ENCODE peak calls at places on chromosomes 3 and 15, in five cellular contexts. Y is Panc1, D is endothelial cell of umbilical vein, L is A549, M is mesenchymal stem cell. X is an unnamed sample.

GRCh38 chr3:57079221-57079831 is 18.9 kb downstream of the SPATA12 start:
- DNase-seq in Y (no peak), D (peak; percentile 27), L (peak; percentile 47), M (peak; percentile 38), X (peak; percentile 27)

GRCh38 chr3:111621535-111621934 is 26.4 kb upstream of the ZBED2 start:
- DNase-seq in Y (no peak), D (peak; percentile 8), L (no peak), M (no peak), X (no peak)

GRCh38 chr3:175606650-175607318 is 747.6 kb downstream of the NAALADL2 start:
- DNase-seq in Y (no peak), D (peak; percentile 3), L (no peak), M (no peak), X (peak; percentile 30)

GRCh38 chr15:28943146-28943545 is 57.4 kb downstream of the APBA2 start:
- DNase-seq in Y (no peak), D (no peak), L (no peak), M (no peak), X (no peak)

GRCh38 chr3:127702151-127702578 is 29.4 kb downstream of the ABTB1 start:
- DNase-seq in Y (no peak), D (no peak), L (no peak), M (no peak), X (no peak)

GRCh38 chr3:126527455-126528211 is 3.7 kb downstream of the CHST13 start:
- DNase-seq in Y (no peak), D (no peak), L (no peak), M (no peak), X (no peak)

GRCh38 chr15:61084944-61085367 is 144.1 kb downstream of the RORA start:
- DNase-seq in Y (no peak), D (no peak), L (no peak), M (no peak), X (no peak)

GRCh38 chr3:191331443-191331842 is 1.1 kb upstream of the UTS2B start:
- DNase-seq in Y (peak; percentile 46), D (peak; percentile 70), L (no peak), M (peak; percentile 74), X (peak; percentile 26)

GRCh38 chr3:12810013-12810780 is 13.7 kb downstream of the CAND2 start:
- DNase-seq in Y (no peak), D (peak; percentile 95), L (peak; percentile 90), M (peak; percentile 91), X (peak; percentile 77)

GRCh38 chr3:79115458-79115857 is 652.3 kb downstream of the ROBO1 start:
- DNase-seq in Y (no peak), D (no peak), L (no peak), M (no peak), X (no peak)

GRCh38 chr3:133376805-133377204 is 23.1 kb upstream of the BFSP2 start:
- DNase-seq in Y (no peak), D (no peak), L (no peak), M (no peak), X (no peak)

GRCh38 chr15:64110945-64111678 is 15.3 kb downstream of the SNX1 start:
- DNase-seq in Y (no peak), D (no peak), L (no peak), M (no peak), X (no peak)

GRCh38 chr15:83694030-83694429 is 40.1 kb downstream of the ADAMTSL3 start:
- DNase-seq in Y (no peak), D (no peak), L (peak; percentile 15), M (peak; percentile 75), X (no peak)

GRCh38 chr3:46986055-46986730 is 6.7 kb downstream of the NBEAL2 start:
- DNase-seq in Y (no peak), D (no peak), L (no peak), M (no peak), X (no peak)

GRCh38 chr15:35000511-35000910 is 12.4 kb upstream of the ZNF770 start:
- DNase-seq in Y (no peak), D (no peak), L (peak; percentile 59), M (peak; percentile 49), X (peak; percentile 98)

GRCh38 chr15:101156509-101157159 is 95.2 kb downstream of the CHSY1 start:
- DNase-seq in Y (no peak), D (no peak), L (no peak), M (peak; percentile 59), X (no peak)

GRCh38 chr15:73632670-73633058 is 525 bp downstream of the NPTN start:
- DNase-seq in Y (no peak), D (no peak), L (no peak), M (no peak), X (no peak)

GRCh38 chr15:66842710-66843441 is 140.8 kb downstream of the SMAD6 start:
- DNase-seq in Y (no peak), D (peak; percentile 58), L (peak; percentile 81), M (peak; percentile 89), X (no peak)

GRCh38 chr3:172059532-172059931 is 20.2 kb downstream of the FNDC3B start:
- DNase-seq in Y (no peak), D (no peak), L (no peak), M (no peak), X (no peak)

GRCh38 chr3:172057059-172057458 is 17.7 kb downstream of the FNDC3B start:
- DNase-seq in Y (no peak), D (no peak), L (no peak), M (no peak), X (no peak)

GRCh38 chr3:172061724-172062184 is 22.4 kb downstream of the FNDC3B start:
- DNase-seq in Y (no peak), D (peak; percentile 69), L (no peak), M (peak; percentile 71), X (no peak)

GRCh38 chr3:172057624-172058023 is 18.2 kb downstream of the FNDC3B start:
- DNase-seq in Y (no peak), D (no peak), L (no peak), M (no peak), X (no peak)

GRCh38 chr3:172060234-172060633 is 20.9 kb downstream of the FNDC3B start:
- DNase-seq in Y (no peak), D (no peak), L (no peak), M (no peak), X (no peak)
- H3K4me1 ChIP-seq in Y (peaks cover 55% of the 10 kb centered on the region), D (peaks cover 73% of the 10 kb centered on the region), L (peaks cover 95% of the 10 kb centered on the region), M (peaks cover 8% of the 10 kb centered on the region), X (peaks cover 21% of the 10 kb centered on the region)

GRCh38 chr15:92654662-92655061 is 913 bp downstream of the FAM174B start:
- DNase-seq in Y (no peak), D (peak; percentile 44), L (no peak), M (no peak), X (no peak)

GRCh38 chr15:92653366-92653765 is 2.2 kb downstream of the FAM174B start:
- DNase-seq in Y (no peak), D (no peak), L (no peak), M (no peak), X (no peak)

GRCh38 chr15:92652576-92652966 is 3.0 kb downstream of the FAM174B start:
- DNase-seq in Y (no peak), D (peak; percentile 36), L (no peak), M (no peak), X (no peak)

GRCh38 chr15:92655178-92655995 is at the start of gene FAM174B:
- DNase-seq in Y (no peak), D (peak; percentile 51), L (peak; percentile 65), M (peak; percentile 33), X (no peak)

DNA sequence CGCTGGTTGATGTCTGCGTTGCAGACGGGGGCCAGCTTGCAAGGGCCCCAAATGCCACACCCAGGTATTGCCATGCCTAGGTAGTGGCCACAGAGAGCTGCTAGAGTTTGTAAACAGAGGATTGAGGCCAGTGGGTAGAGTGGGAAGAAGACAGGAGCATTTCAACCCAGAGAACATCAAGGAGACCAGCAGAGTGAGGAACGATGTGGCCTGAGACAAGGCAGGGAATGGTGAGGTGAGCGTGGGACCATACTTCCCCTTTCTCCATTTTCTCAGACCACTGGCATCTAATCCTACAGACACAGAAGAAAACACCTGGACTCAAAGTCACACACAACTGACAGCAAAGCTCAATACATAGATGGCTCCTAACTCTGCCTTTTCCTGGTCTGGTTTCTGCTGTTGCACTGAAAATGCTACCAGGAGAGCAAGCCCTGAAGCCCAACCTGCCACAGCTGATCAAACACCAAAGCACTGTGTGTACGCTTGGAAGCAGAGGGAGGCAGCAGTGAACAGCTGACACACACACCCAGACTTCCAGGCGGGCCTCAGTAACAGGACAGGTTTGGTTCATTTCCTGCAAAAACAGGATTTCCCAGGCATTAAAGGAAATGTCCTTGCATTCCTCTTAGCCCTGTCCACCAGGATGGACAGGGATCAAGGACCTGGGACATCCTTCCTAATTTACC is 1.6 kb downstream of the FAM174B start:
- DNase-seq in Y (no peak), D (peak; percentile 83), L (no peak), M (peak; percentile 12), X (no peak)
- H3K4me3 ChIP-seq in Y (peak overlapping the region; percentile 51), D (peak overlapping the region; percentile 93), L (no peak overlapping the region), M (no peak overlapping the region), X (no peak overlapping the region)

GRCh38 chr3:53166781-53167291 is 5.8 kb downstream of the PRKCD start:
- DNase-seq in Y (no peak), D (peak; percentile 24), L (no peak), M (peak; percentile 69), X (peak; percentile 26)

GRCh38 chr3:53168175-53168923 is 7.3 kb downstream of the PRKCD start:
- DNase-seq in Y (no peak), D (no peak), L (no peak), M (no peak), X (no peak)

GRCh38 chr3:53166206-53166605 is 5.2 kb downstream of the PRKCD start:
- DNase-seq in Y (no peak), D (no peak), L (no peak), M (no peak), X (no peak)

GRCh38 chr3:53169045-53169831 is 8.2 kb downstream of the PRKCD start:
- DNase-seq in Y (no peak), D (no peak), L (no peak), M (peak; percentile 48), X (peak; percentile 18)

DNA sequence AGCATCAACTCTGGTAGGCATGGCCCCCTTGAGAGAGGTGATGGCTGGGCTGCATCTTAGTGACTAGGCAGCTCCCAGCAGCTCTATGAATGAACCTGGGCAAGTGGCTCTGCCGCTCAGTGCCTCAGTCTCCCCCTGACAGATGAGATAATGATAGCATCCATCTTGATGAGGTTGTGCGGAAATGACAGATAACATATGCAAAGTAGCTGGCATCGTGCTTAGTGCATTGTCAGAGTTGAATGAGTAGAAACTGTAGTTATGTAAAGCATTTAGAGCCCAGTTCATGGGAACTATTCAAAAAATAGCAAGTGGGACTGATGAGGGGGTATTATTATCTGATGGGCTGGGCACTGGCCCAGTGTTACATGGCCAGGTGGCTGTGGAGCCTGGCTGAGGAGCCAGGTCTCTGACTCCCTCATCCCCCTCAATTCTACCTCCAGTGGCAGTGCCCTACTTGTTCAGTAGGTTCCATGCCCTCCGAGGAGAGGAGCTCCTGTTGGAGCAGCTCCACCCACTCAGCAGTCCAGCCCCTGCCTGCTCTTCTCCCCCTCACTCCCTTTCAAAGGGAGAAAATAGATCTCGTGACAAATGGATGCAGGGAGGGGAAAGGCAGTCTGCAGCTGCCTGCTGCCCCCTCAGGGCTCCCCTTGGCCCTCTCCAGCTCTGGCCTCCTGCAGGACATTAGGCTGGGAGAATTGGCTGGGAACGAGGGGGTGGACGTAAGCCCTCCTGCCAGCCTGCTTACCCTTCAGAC is 6.6 kb downstream of the PRKCD start:
- DNase-seq in Y (no peak), D (no peak), L (no peak), M (no peak), X (no peak)
- H3K4me1 ChIP-seq in Y (peaks cover 11% of the 10 kb centered on the region), D (peaks cover 14% of the 10 kb centered on the region), L (peaks cover 7% of the 10 kb centered on the region), M (peaks cover 51% of the 10 kb centered on the region), X (peaks cover 44% of the 10 kb centered on the region)

DNA sequence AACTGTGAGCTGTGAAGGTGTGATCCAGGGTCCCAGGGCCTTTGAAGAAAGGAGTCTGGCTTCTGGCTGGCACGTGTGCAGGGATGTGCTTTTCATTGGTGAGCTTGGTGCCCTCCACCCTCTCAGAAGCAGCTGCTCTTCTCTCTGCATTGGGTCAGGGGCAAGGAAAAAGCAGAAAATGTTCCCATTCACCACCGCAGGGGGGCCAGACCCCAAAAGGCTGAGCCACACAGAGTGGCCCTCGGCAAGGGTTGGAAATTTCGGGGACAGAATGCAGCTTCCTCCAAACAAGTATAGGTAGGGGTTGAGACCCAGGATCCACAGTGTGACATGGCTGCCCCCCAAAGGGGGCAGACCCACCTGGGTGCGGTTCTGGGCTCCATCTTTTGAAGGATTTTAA is 2.5 kb downstream of the CSK start:
- DNase-seq in Y (no peak), D (no peak), L (no peak), M (no peak), X (no peak)
- H3K4me3 ChIP-seq in Y (no peak overlapping the region), D (no peak overlapping the region), L (no peak overlapping the region), M (no peak overlapping the region), X (no peak overlapping the region)

X was measured in mammary epithelial cell.